ENCODE peak calls at places on chromosomes 12 and 14, in ten cellular contexts. B is GM12865, J is nephron progenitor cell, G is BE2C, R is HFF-Myc, T is Caco-2, F is epithelial cell of esophagus, O is AG09319, U is psoas muscle, A is uterus. M is an unnamed sample.

GRCh38 chr14:91509083-91509877 is 830 bp downstream of the PPP4R3A start:
- DNase-seq in B (peak), J (no peak), G (peak), R (no peak), T (peak), F (peak), O (no peak), U (peak), A (no peak), M (peak)

GRCh38 chr12:81022531-81022930 is 55.3 kb upstream of the ACSS3 start:
- DNase-seq in B (no peak), J (no peak), G (no peak), R (no peak), T (no peak), F (no peak), O (no peak), U (no peak), A (no peak), M (no peak)

GRCh38 chr12:46472893-46473633 is 100.5 kb upstream of the SLC38A2 start:
- DNase-seq in B (no peak), J (no peak), G (peak), R (no peak), T (no peak), F (peak), O (no peak), U (no peak), A (no peak), M (no peak)

GRCh38 chr14:34684578-34684977 is 29.8 kb downstream of the CFL2 start:
- DNase-seq in B (no peak), J (no peak), G (no peak), R (no peak), T (no peak), F (peak), O (no peak), U (no peak), A (no peak), M (no peak)

GRCh38 chr12:96350982-96351381 is 49.3 kb downstream of the CDK17 start:
- DNase-seq in B (peak), J (no peak), G (no peak), R (no peak), T (no peak), F (no peak), O (no peak), U (no peak), A (no peak), M (no peak)

GRCh38 chr14:103109789-103110415 is 13.4 kb upstream of the TNFAIP2 start:
- DNase-seq in B (no peak), J (peak), G (no peak), R (peak), T (peak), F (no peak), O (no peak), U (peak), A (peak), M (no peak)

GRCh38 chr14:76034566-76034965 is 49.0 kb downstream of the IFT43 start:
- DNase-seq in B (no peak), J (no peak), G (no peak), R (no peak), T (no peak), F (peak), O (no peak), U (no peak), A (no peak), M (no peak)

GRCh38 chr12:26317942-26318565 is 122.7 kb downstream of the SSPN start:
- DNase-seq in B (peak), J (no peak), G (no peak), R (no peak), T (no peak), F (peak), O (no peak), U (no peak), A (no peak), M (peak)

GRCh38 chr12:1790470-1790869 is 29.9 kb upstream of the LRTM2 start:
- DNase-seq in B (no peak), J (no peak), G (no peak), R (no peak), T (no peak), F (no peak), O (no peak), U (peak), A (no peak), M (no peak)

GRCh38 chr14:45284802-45285201 is 31.8 kb upstream of the MIS18BP1 start:
- DNase-seq in B (no peak), J (no peak), G (no peak), R (no peak), T (no peak), F (no peak), O (no peak), U (no peak), A (no peak), M (no peak)

GRCh38 chr14:74595006-74595735 is 16.9 kb downstream of the LTBP2 start:
- DNase-seq in B (no peak), J (no peak), G (peak), R (no peak), T (no peak), F (no peak), O (peak), U (peak), A (peak), M (no peak)

GRCh38 chr12:106600503-106600902 is 17.7 kb downstream of the RFX4 start:
- DNase-seq in B (no peak), J (no peak), G (no peak), R (no peak), T (no peak), F (no peak), O (no peak), U (no peak), A (no peak), M (no peak)

GRCh38 chr12:50720085-50720484 is 43.8 kb upstream of the ATF1 start:
- DNase-seq in B (no peak), J (no peak), G (no peak), R (no peak), T (no peak), F (no peak), O (no peak), U (no peak), A (no peak), M (no peak)

GRCh38 chr12:65335021-65335714 is 56.7 kb downstream of the MSRB3 start:
- DNase-seq in B (no peak), J (no peak), G (no peak), R (peak), T (peak), F (peak), O (peak), U (no peak), A (peak), M (no peak)

GRCh38 chr12:124730455-124730932 is 133.2 kb downstream of the SCARB1 start:
- DNase-seq in B (no peak), J (no peak), G (no peak), R (no peak), T (no peak), F (peak), O (no peak), U (no peak), A (peak), M (no peak)

GRCh38 chr12:67735868-67736267 is 87.3 kb downstream of the DYRK2 start:
- DNase-seq in B (no peak), J (no peak), G (no peak), R (no peak), T (no peak), F (no peak), O (no peak), U (no peak), A (no peak), M (no peak)

GRCh38 chr14:37051680-37052079 is 120.7 kb downstream of the SLC25A21 start:
- DNase-seq in B (no peak), J (no peak), G (no peak), R (no peak), T (no peak), F (no peak), O (no peak), U (no peak), A (no peak), M (no peak)

GRCh38 chr14:76752744-76753143 is 8.5 kb upstream of the VASH1 start:
- DNase-seq in B (no peak), J (no peak), G (no peak), R (no peak), T (no peak), F (no peak), O (no peak), U (no peak), A (no peak), M (no peak)

GRCh38 chr12:13251496-13251895 is 55.0 kb downstream of the EMP1 start:
- DNase-seq in B (no peak), J (no peak), G (no peak), R (no peak), T (no peak), F (no peak), O (no peak), U (no peak), A (no peak), M (no peak)

GRCh38 chr14:35337557-35338255 is 45.5 kb downstream of the PSMA6 start:
- DNase-seq in B (no peak), J (no peak), G (no peak), R (no peak), T (no peak), F (peak), O (no peak), U (no peak), A (no peak), M (no peak)

GRCh38 chr12:131592972-131593371 is 117.9 kb upstream of the SFSWAP start:
- DNase-seq in B (peak), J (no peak), G (no peak), R (no peak), T (no peak), F (no peak), O (no peak), U (no peak), A (no peak), M (peak)

GRCh38 chr14:89473979-89474378 is 56.9 kb upstream of the FOXN3 start:
- DNase-seq in B (no peak), J (no peak), G (no peak), R (no peak), T (no peak), F (peak), O (no peak), U (no peak), A (no peak), M (no peak)

GRCh38 chr12:92696240-92696639 is 6.5 kb upstream of the PLEKHG7 start:
- DNase-seq in B (no peak), J (no peak), G (no peak), R (peak), T (no peak), F (no peak), O (peak), U (peak), A (no peak), M (no peak)

GRCh38 chr14:77543240-77543551 is 44.6 kb upstream of the ISM2 start:
- DNase-seq in B (no peak), J (no peak), G (no peak), R (no peak), T (no peak), F (no peak), O (no peak), U (no peak), A (no peak), M (no peak)

GRCh38 chr14:68297871-68298468 is 478.4 kb downstream of the RAD51B start:
- DNase-seq in B (no peak), J (no peak), G (no peak), R (no peak), T (peak), F (no peak), O (no peak), U (no peak), A (no peak), M (no peak)

GRCh38 chr12:64172143-64172970 is 49.7 kb downstream of the KICS2 start:
- DNase-seq in B (no peak), J (no peak), G (no peak), R (no peak), T (no peak), F (peak), O (no peak), U (no peak), A (no peak), M (no peak)

GRCh38 chr14:58572092-58572853 is 65.5 kb upstream of the DACT1 start:
- DNase-seq in B (no peak), J (peak), G (no peak), R (no peak), T (no peak), F (peak), O (no peak), U (no peak), A (no peak), M (no peak)

GRCh38 chr14:91341331-91342242 is 76.0 kb downstream of the CCDC88C start:
- DNase-seq in B (no peak), J (no peak), G (no peak), R (no peak), T (no peak), F (no peak), O (no peak), U (no peak), A (no peak), M (no peak)

GRCh38 chr12:131745706-131746105 is 34.8 kb downstream of the SFSWAP start:
- DNase-seq in B (no peak), J (no peak), G (no peak), R (no peak), T (no peak), F (no peak), O (no peak), U (no peak), A (no peak), M (no peak)

GRCh38 chr14:50520947-50521815 is 11.2 kb downstream of the MAP4K5 start:
- DNase-seq in B (peak), J (no peak), G (no peak), R (no peak), T (no peak), F (peak), O (peak), U (no peak), A (no peak), M (peak)

GRCh38 chr12:23472329-23472971 is 477.0 kb downstream of the SOX5 start:
- DNase-seq in B (no peak), J (no peak), G (no peak), R (no peak), T (no peak), F (peak), O (no peak), U (no peak), A (no peak), M (no peak)

GRCh38 chr12:77685112-77685511 is 145.6 kb upstream of the NAV3 start:
- DNase-seq in B (peak), J (peak), G (peak), R (peak), T (peak), F (peak), O (peak), U (peak), A (peak), M (peak)

GRCh38 chr12:132537836-132538235 is 47.9 kb downstream of the FBRSL1 start:
- DNase-seq in B (no peak), J (no peak), G (no peak), R (no peak), T (no peak), F (no peak), O (no peak), U (no peak), A (no peak), M (no peak)

GRCh38 chr14:95495538-95496025 is 20.9 kb downstream of the SYNE3 start:
- DNase-seq in B (peak), J (no peak), G (no peak), R (no peak), T (no peak), F (peak), O (no peak), U (no peak), A (no peak), M (peak)

GRCh38 chr14:91867316-91867988 is at the start of gene TC2N:
- DNase-seq in B (peak), J (no peak), G (no peak), R (no peak), T (no peak), F (no peak), O (no peak), U (no peak), A (no peak), M (no peak)

GRCh38 chr14:22882064-22882463 is 958 bp upstream of the REM2 start:
- DNase-seq in B (no peak), J (no peak), G (no peak), R (no peak), T (no peak), F (no peak), O (no peak), U (no peak), A (no peak), M (no peak)

GRCh38 chr14:90288646-90289355 is 32.4 kb downstream of the PSMC1 start:
- DNase-seq in B (no peak), J (no peak), G (no peak), R (peak), T (no peak), F (no peak), O (no peak), U (no peak), A (no peak), M (no peak)

GRCh38 chr12:51373222-51373621 is 18.0 kb downstream of the GALNT6 start:
- DNase-seq in B (no peak), J (no peak), G (no peak), R (no peak), T (no peak), F (no peak), O (no peak), U (no peak), A (no peak), M (no peak)

GRCh38 chr12:47887529-47887928 is 17.3 kb downstream of the VDR start:
- DNase-seq in B (no peak), J (no peak), G (no peak), R (no peak), T (no peak), F (no peak), O (no peak), U (no peak), A (no peak), M (no peak)

GRCh38 chr12:47885012-47885501 is 19.7 kb downstream of the VDR start:
- DNase-seq in B (peak), J (no peak), G (no peak), R (no peak), T (no peak), F (no peak), O (no peak), U (no peak), A (no peak), M (peak)

GRCh38 chr12:47888127-47888819 is 16.5 kb downstream of the VDR start:
- DNase-seq in B (no peak), J (no peak), G (no peak), R (no peak), T (no peak), F (no peak), O (no peak), U (no peak), A (no peak), M (no peak)

GRCh38 chr12:47885566-47885965 is 19.2 kb downstream of the VDR start:
- DNase-seq in B (no peak), J (no peak), G (no peak), R (no peak), T (no peak), F (no peak), O (no peak), U (no peak), A (no peak), M (no peak)

DNA sequence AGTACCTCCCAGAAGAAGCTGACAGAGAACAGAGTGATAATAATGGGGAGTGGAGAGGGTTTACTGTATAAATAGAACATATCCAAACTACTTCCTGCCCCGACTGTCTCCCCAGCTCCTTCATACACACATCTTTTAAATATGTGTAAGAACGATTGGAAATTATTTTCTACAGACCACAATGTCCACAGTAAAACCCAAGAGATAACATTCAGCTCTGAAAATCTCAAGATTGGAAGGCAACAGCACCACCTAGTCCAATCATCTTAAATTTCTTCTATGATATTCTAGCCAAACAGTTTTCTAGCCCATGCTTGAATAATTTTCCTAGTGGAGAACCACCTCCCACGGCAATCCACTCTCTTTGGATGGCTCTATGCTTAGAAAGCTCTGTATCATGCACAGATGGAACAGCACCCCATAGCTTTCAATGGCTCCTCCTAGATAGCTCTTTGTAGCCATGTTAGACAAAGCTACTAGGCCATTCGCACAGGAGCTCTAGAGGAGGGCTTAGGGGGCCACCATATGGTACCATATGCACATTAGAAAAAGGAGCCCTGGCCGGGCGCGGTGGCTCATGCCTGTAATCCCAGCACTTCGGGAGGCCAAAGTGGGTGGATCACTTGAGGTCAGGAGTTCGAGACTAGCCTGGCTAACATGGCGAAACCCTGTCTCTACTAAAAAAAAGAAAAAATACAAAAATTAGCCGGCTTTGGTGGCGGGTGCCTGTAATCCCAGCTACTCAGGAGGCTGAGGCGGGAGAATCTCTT is 18.1 kb downstream of the VDR start:
- DNase-seq in B (no peak), J (no peak), G (no peak), R (no peak), T (no peak), F (no peak), O (no peak), U (no peak), A (no peak), M (no peak)
- TF ChIP-seq CTCF in B (no peak), J (no peak), G (no peak), R (no peak), T (no peak), F (no peak), O (peak), U (no peak), A (no peak), M (no peak)

GRCh38 chr14:104723651-104724406 is at the start of gene ADSS1:
- DNase-seq in B (peak), J (peak), G (peak), R (no peak), T (peak), F (peak), O (no peak), U (peak), A (peak), M (peak)
- TF ChIP-seq CTCF in B (peak), J (peak), G (peak), R (peak), T (peak), F (peak), O (peak), U (peak), A (peak), M (peak)

DNA sequence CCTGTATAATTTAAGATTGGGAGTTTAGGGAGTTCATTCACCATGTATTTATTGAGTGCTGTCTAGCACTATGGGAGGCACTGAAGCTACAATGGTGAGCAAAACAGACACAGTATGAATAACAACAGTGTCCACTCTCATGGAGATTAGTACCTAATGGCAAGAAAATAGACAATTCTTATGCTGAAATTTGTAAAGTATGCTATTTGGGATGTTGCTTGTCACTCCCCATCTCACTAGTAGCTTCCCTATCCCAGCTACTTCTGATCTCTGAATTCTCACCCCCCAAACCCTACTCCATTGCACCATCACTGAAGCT is 4.0 kb downstream of the GDF11 start:
- DNase-seq in B (no peak), J (no peak), G (no peak), R (no peak), T (no peak), F (no peak), O (no peak), U (no peak), A (no peak), M (no peak)
- TF ChIP-seq CTCF in B (no peak), J (no peak), G (no peak), R (no peak), T (no peak), F (no peak), O (no peak), U (no peak), A (no peak), M (no peak)

GRCh38 chr14:63045612-63046320 is 508 bp upstream of the KCNH5 start:
- DNase-seq in B (no peak), J (peak), G (peak), R (no peak), T (no peak), F (peak), O (no peak), U (peak), A (no peak), M (no peak)

GRCh38 chr14:63045234-63045611 is at the start of gene KCNH5:
- DNase-seq in B (no peak), J (peak), G (peak), R (no peak), T (no peak), F (peak), O (no peak), U (peak), A (no peak), M (peak)

DNA sequence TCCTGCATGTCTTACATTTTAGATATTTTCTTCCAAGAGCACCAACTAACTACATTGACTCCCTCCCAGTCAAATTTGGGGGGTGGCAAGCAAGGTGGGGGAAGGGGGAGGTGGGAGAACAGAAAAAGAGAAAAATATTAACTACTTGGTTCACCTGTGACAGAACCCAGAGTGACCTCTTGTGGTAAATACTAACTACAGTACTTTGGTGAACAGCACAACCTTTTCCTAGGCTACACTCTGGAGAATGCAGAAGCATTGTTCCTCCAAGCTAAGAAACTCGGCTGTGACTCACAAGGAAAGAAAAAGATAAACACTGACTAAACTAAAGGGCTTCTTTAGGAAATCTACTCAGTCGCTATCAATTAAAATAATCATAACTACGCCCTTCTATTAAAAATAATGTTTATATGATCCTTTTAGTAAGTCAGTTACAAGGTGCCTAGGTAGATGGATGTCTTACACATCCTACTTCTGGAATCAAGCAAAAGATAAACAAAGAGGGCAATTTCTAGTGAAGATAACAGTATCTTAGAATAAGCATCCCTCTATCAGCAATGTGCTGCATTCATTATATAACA is 5.4 kb downstream of the KCNH5 start:
- DNase-seq in B (peak), J (peak), G (peak), R (no peak), T (no peak), F (peak), O (no peak), U (no peak), A (no peak), M (no peak)
- TF ChIP-seq CTCF in B (peak), J (peak), G (peak), R (peak), T (peak), F (peak), O (no peak), U (peak), A (no peak), M (peak)

M was measured in GM06990.